ENCODE peak calls at places on chromosomes 4 and X, in seven cellular contexts. W, L, M, P, H, Y and O are unnamed samples.

GRCh38 chrX:127112726-127113125 is 293.2 kb downstream of the PRR32 start:
- DNase-seq in Y (no peak), H (no peak), L (no peak), M (no peak), W (no peak), P (no peak), O (no peak)

GRCh38 chrX:114390251-114390796 is 193.6 kb upstream of the HTR2C start:
- DNase-seq in L (no peak), P (no peak), Y (no peak), W (no peak), M (no peak), H (no peak), O (no peak)

GRCh38 chrX:39309018-39309620 is 507.9 kb downstream of the MID1IP1 start:
- DNase-seq in W (no peak), L (no peak), H (peak), M (no peak), Y (peak), P (no peak), O (peak)

GRCh38 chrX:75151828-75152592 is 4.1 kb downstream of the ABCB7 start:
- DNase-seq in P (no peak), W (no peak), M (no peak), H (no peak), L (no peak), Y (peak), O (no peak)

GRCh38 chr4:97645437-97645836 is 497.8 kb downstream of the STPG2 start:
- DNase-seq in L (no peak), H (no peak), Y (no peak), P (no peak), M (no peak), W (no peak), O (no peak)

GRCh38 chr4:152166567-152166966 is 369.3 kb downstream of the FBXW7 start:
- DNase-seq in L (peak), M (no peak), Y (peak), W (no peak), P (no peak), H (no peak), O (no peak)

GRCh38 chr4:184108006-184108501 is 109.6 kb downstream of the ENPP6 start:
- DNase-seq in Y (no peak), W (no peak), M (no peak), P (no peak), L (no peak), H (no peak), O (no peak)

GRCh38 chr4:122584517-122584916 is 36.3 kb downstream of the IL21 start:
- DNase-seq in Y (peak), M (no peak), P (peak), L (no peak), W (no peak), H (no peak), O (peak)

GRCh38 chr4:160426233-160426632 is 1323.4 kb downstream of the RAPGEF2 start:
- DNase-seq in L (no peak), H (no peak), Y (no peak), P (no peak), W (no peak), M (no peak), O (no peak)